ENCODE peak calls at places on chromosome 16, in four cellular contexts. One of them, this sample, is unnamed.

GRCh38 chr16:23976091-23977001 is 140.6 kb downstream of the PRKCB start:
- DNase-seq in Peyer's patch: no peak
- DNase-seq in thoracic aorta: no peak
- DNase-seq in tibial nerve: no peak
- DNase-seq in this sample: no peak

GRCh38 chr16:89139907-89140361 is 31.6 kb upstream of the CDH15 start:
- DNase-seq in Peyer's patch: no peak
- DNase-seq in thoracic aorta: no peak
- DNase-seq in tibial nerve: no peak
- DNase-seq in this sample: peak; percentile 30

GRCh38 chr16:47925811-47926460 is 229.9 kb downstream of the ABCC12 start:
- DNase-seq in Peyer's patch: no peak
- DNase-seq in thoracic aorta: no peak
- DNase-seq in tibial nerve: no peak
- DNase-seq in this sample: no peak

GRCh38 chr16:59593256-59593655 is 859.1 kb upstream of the GOT2 start:
- DNase-seq in Peyer's patch: no peak
- DNase-seq in thoracic aorta: no peak
- DNase-seq in tibial nerve: no peak
- DNase-seq in this sample: no peak

GRCh38 chr16:58024673-58025350 is 742 bp upstream of the MMP15 start:
- DNase-seq in Peyer's patch: peak; percentile 90
- DNase-seq in thoracic aorta: no peak
- DNase-seq in tibial nerve: no peak
- DNase-seq in this sample: peak; percentile 83

GRCh38 chr16:46743232-46743719 is 4.9 kb downstream of the MYLK3 start:
- DNase-seq in Peyer's patch: peak; percentile 51
- DNase-seq in thoracic aorta: no peak
- DNase-seq in tibial nerve: peak; percentile 28
- DNase-seq in this sample: no peak

GRCh38 chr16:69555437-69555836 is 10.3 kb upstream of the NFAT5 start:
- DNase-seq in Peyer's patch: no peak
- DNase-seq in thoracic aorta: no peak
- DNase-seq in tibial nerve: no peak
- DNase-seq in this sample: no peak

GRCh38 chr16:87119168-87119567 is 198.0 kb downstream of the C16orf95 start:
- DNase-seq in Peyer's patch: no peak
- DNase-seq in thoracic aorta: no peak
- DNase-seq in tibial nerve: no peak
- DNase-seq in this sample: no peak

GRCh38 chr16:87931504-87931903 is 4.8 kb downstream of the CA5A start:
- DNase-seq in Peyer's patch: no peak
- DNase-seq in thoracic aorta: no peak
- DNase-seq in tibial nerve: no peak
- DNase-seq in this sample: no peak

GRCh38 chr16:10979717-10980601 is 35.6 kb downstream of the CLEC16A start:
- DNase-seq in Peyer's patch: no peak
- DNase-seq in thoracic aorta: no peak
- DNase-seq in tibial nerve: no peak
- DNase-seq in this sample: peak; percentile 60

GRCh38 chr16:47666434-47666833 is 205.3 kb downstream of the PHKB start:
- DNase-seq in Peyer's patch: no peak
- DNase-seq in thoracic aorta: no peak
- DNase-seq in tibial nerve: no peak
- DNase-seq in this sample: no peak

GRCh38 chr16:22323998-22324786 is 27.0 kb downstream of the POLR3E start:
- DNase-seq in Peyer's patch: peak; percentile 42
- DNase-seq in thoracic aorta: no peak
- DNase-seq in tibial nerve: no peak
- DNase-seq in this sample: no peak

GRCh38 chr16:67943619-67944503 is at the start of gene LCAT:
- DNase-seq in Peyer's patch: no peak
- DNase-seq in thoracic aorta: no peak
- DNase-seq in tibial nerve: peak; percentile 56
- DNase-seq in this sample: no peak

GRCh38 chr16:31714899-31715504 is 158.6 kb upstream of the ZNF267 start:
- DNase-seq in Peyer's patch: no peak
- DNase-seq in thoracic aorta: no peak
- DNase-seq in tibial nerve: no peak
- DNase-seq in this sample: no peak

GRCh38 chr16:4664538-4665418 is 28.6 kb upstream of the NUDT16L1 start:
- DNase-seq in Peyer's patch: peak; percentile 87
- DNase-seq in thoracic aorta: no peak
- DNase-seq in tibial nerve: peak; percentile 54
- DNase-seq in this sample: peak; percentile 78

GRCh38 chr16:88013091-88013609 is 61.9 kb downstream of the BANP start:
- DNase-seq in Peyer's patch: no peak
- DNase-seq in thoracic aorta: no peak
- DNase-seq in tibial nerve: no peak
- DNase-seq in this sample: peak; percentile 71

GRCh38 chr16:27315333-27316037 is 1.7 kb downstream of the IL4R start:
- DNase-seq in Peyer's patch: peak; percentile 75
- DNase-seq in thoracic aorta: peak; percentile 67
- DNase-seq in tibial nerve: peak; percentile 48
- DNase-seq in this sample: peak; percentile 65

GRCh38 chr16:67428146-67428731 is 2.7 kb upstream of the HSD11B2 start:
- DNase-seq in Peyer's patch: peak; percentile 88
- DNase-seq in thoracic aorta: no peak
- DNase-seq in tibial nerve: peak; percentile 57
- DNase-seq in this sample: peak; percentile 84

GRCh38 chr16:23125277-23125676 is 24.0 kb downstream of the USP31 start:
- DNase-seq in Peyer's patch: no peak
- DNase-seq in thoracic aorta: no peak
- DNase-seq in tibial nerve: no peak
- DNase-seq in this sample: no peak

GRCh38 chr16:11585460-11586374 is 1.0 kb downstream of the LITAF start:
- DNase-seq in Peyer's patch: peak; percentile 62
- DNase-seq in thoracic aorta: no peak
- DNase-seq in tibial nerve: no peak
- DNase-seq in this sample: peak; percentile 56

GRCh38 chr16:30948087-30948955 is 547 bp upstream of the ORAI3 start:
- DNase-seq in Peyer's patch: peak; percentile 85
- DNase-seq in thoracic aorta: peak; percentile 84
- DNase-seq in tibial nerve: peak; percentile 98
- DNase-seq in this sample: peak; percentile 82

GRCh38 chr16:68155425-68155824 is 70.3 kb downstream of the NFATC3 start:
- DNase-seq in Peyer's patch: no peak
- DNase-seq in thoracic aorta: no peak
- DNase-seq in tibial nerve: no peak
- DNase-seq in this sample: no peak

GRCh38 chr16:53745126-53745525 is 41.2 kb downstream of the FTO start:
- DNase-seq in Peyer's patch: no peak
- DNase-seq in thoracic aorta: no peak
- DNase-seq in tibial nerve: no peak
- DNase-seq in this sample: no peak

GRCh38 chr16:53744449-53744848 is 40.5 kb downstream of the FTO start:
- DNase-seq in Peyer's patch: no peak
- DNase-seq in thoracic aorta: no peak
- DNase-seq in tibial nerve: no peak
- DNase-seq in this sample: no peak

GRCh38 chr16:53741546-53741945 is 37.6 kb downstream of the FTO start:
- DNase-seq in Peyer's patch: no peak
- DNase-seq in thoracic aorta: no peak
- DNase-seq in tibial nerve: no peak
- DNase-seq in this sample: no peak

GRCh38 chr16:53740933-53741531 is 37.1 kb downstream of the FTO start:
- DNase-seq in Peyer's patch: no peak
- DNase-seq in thoracic aorta: no peak
- DNase-seq in tibial nerve: no peak
- DNase-seq in this sample: no peak

DNA sequence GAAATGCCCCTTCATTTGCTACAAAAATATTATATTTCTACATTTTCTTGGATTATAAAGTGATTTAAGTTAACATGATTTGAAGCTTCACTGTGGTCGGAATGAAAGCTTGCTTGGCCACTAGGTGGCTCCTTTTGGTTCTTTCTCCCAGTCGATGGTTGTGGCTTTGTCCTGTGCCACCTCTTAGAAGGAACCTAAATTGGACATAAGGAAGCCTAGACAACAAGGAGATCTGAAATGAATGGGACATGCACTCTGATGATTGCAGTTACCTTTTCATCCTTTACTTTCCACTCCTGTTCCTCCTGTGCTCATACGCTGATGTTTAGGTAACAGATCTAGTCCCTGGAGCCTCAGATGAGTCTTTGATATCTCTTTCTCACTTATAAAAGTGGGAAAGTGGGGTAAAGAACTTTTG is 39.2 kb downstream of the FTO start:
- DNase-seq in Peyer's patch: peak; percentile 59
- DNase-seq in thoracic aorta: no peak
- DNase-seq in tibial nerve: no peak
- DNase-seq in this sample: no peak
- TF ChIP-seq CTCF in Peyer's patch: peak; percentile 59
- TF ChIP-seq CTCF in thoracic aorta: peak; percentile 41
- TF ChIP-seq CTCF in tibial nerve: no peak
- TF ChIP-seq CTCF in this sample: peak; percentile 50

GRCh38 chr16:996672-997071 is 15.1 kb downstream of the SOX8 start:
- DNase-seq in Peyer's patch: no peak
- DNase-seq in thoracic aorta: no peak
- DNase-seq in tibial nerve: no peak
- DNase-seq in this sample: no peak
- H3K9me3 ChIP-seq in Peyer's patch: no peaks in the 10 kb centered on the region
- H3K9me3 ChIP-seq in thoracic aorta: peaks cover 12% of the 10 kb centered on the region
- H3K9me3 ChIP-seq in tibial nerve: no peaks in the 10 kb centered on the region
- H3K9me3 ChIP-seq in this sample: peaks cover 7% of the 10 kb centered on the region

GRCh38 chr16:16960785-16961184 is 510.0 kb downstream of the XYLT1 start:
- DNase-seq in Peyer's patch: no peak
- DNase-seq in thoracic aorta: no peak
- DNase-seq in tibial nerve: no peak
- DNase-seq in this sample: no peak

GRCh38 chr16:16971042-16971441 is 499.7 kb downstream of the XYLT1 start:
- DNase-seq in Peyer's patch: no peak
- DNase-seq in thoracic aorta: no peak
- DNase-seq in tibial nerve: no peak
- DNase-seq in this sample: no peak

GRCh38 chr16:16966439-16966838 is 504.3 kb downstream of the XYLT1 start:
- DNase-seq in Peyer's patch: no peak
- DNase-seq in thoracic aorta: no peak
- DNase-seq in tibial nerve: no peak
- DNase-seq in this sample: no peak
- H3K36me3 ChIP-seq in Peyer's patch: no peaks in the 10 kb centered on the region
- H3K36me3 ChIP-seq in thoracic aorta: no peaks in the 10 kb centered on the region
- H3K36me3 ChIP-seq in tibial nerve: no peaks in the 10 kb centered on the region
- H3K36me3 ChIP-seq in this sample: no peaks in the 10 kb centered on the region

GRCh38 chr16:56204836-56205235 is 13.5 kb downstream of the GNAO1 start:
- DNase-seq in Peyer's patch: no peak
- DNase-seq in thoracic aorta: no peak
- DNase-seq in tibial nerve: no peak
- DNase-seq in this sample: no peak

GRCh38 chr16:56203052-56203451 is 11.8 kb downstream of the GNAO1 start:
- DNase-seq in Peyer's patch: peak; percentile 66
- DNase-seq in thoracic aorta: no peak
- DNase-seq in tibial nerve: no peak
- DNase-seq in this sample: no peak

GRCh38 chr16:56199164-56199563 is 7.9 kb downstream of the GNAO1 start:
- DNase-seq in Peyer's patch: no peak
- DNase-seq in thoracic aorta: no peak
- DNase-seq in tibial nerve: no peak
- DNase-seq in this sample: no peak

GRCh38 chr16:56201030-56201429 is 9.7 kb downstream of the GNAO1 start:
- DNase-seq in Peyer's patch: no peak
- DNase-seq in thoracic aorta: no peak
- DNase-seq in tibial nerve: no peak
- DNase-seq in this sample: no peak

DNA sequence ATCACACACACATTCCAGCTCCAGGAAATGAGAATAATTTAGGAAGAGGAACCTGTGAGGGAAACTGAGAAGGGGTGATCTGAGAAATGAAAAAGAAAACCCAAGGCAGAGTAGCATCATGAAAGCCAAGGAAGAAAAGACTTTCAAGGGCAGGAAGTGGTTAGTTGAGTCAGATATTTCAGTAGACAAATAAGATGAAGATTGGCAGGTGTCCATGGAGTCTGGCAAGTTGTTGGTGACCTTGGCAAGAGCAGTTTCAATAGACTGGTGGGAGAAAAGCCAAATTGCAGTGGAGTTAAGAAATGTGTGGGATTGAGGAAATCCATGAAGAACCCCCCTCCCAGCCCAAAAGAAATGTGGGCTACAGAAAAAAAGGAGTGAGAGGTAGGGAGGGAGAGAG is 10.7 kb downstream of the GNAO1 start:
- DNase-seq in Peyer's patch: no peak
- DNase-seq in thoracic aorta: no peak
- DNase-seq in tibial nerve: no peak
- DNase-seq in this sample: no peak
- TF ChIP-seq CTCF in Peyer's patch: no peak
- TF ChIP-seq CTCF in thoracic aorta: no peak
- TF ChIP-seq CTCF in tibial nerve: no peak
- TF ChIP-seq CTCF in this sample: no peak

GRCh38 chr16:73743665-73744496 is 552.7 kb upstream of the PSMD7 start:
- DNase-seq in Peyer's patch: no peak
- DNase-seq in thoracic aorta: no peak
- DNase-seq in tibial nerve: no peak
- DNase-seq in this sample: no peak

GRCh38 chr16:73737637-73738036 is 559.0 kb upstream of the PSMD7 start:
- DNase-seq in Peyer's patch: no peak
- DNase-seq in thoracic aorta: no peak
- DNase-seq in tibial nerve: no peak
- DNase-seq in this sample: no peak

GRCh38 chr16:73735018-73735417 is 561.6 kb upstream of the PSMD7 start:
- DNase-seq in Peyer's patch: no peak
- DNase-seq in thoracic aorta: no peak
- DNase-seq in tibial nerve: no peak
- DNase-seq in this sample: no peak

GRCh38 chr16:73735954-73736353 is 560.7 kb upstream of the PSMD7 start:
- DNase-seq in Peyer's patch: no peak
- DNase-seq in thoracic aorta: no peak
- DNase-seq in tibial nerve: no peak
- DNase-seq in this sample: no peak

GRCh38 chr16:73739049-73739769 is 557.4 kb upstream of the PSMD7 start:
- DNase-seq in Peyer's patch: no peak
- DNase-seq in thoracic aorta: no peak
- DNase-seq in tibial nerve: no peak
- DNase-seq in this sample: no peak
- H3K9me3 ChIP-seq in Peyer's patch: no peaks in the 10 kb centered on the region
- H3K9me3 ChIP-seq in thoracic aorta: no peaks in the 10 kb centered on the region
- H3K9me3 ChIP-seq in tibial nerve: no peaks in the 10 kb centered on the region
- H3K9me3 ChIP-seq in this sample: no peaks in the 10 kb centered on the region

GRCh38 chr16:2079311-2079800 is 31.6 kb downstream of the TSC2 start:
- DNase-seq in Peyer's patch: no peak
- DNase-seq in thoracic aorta: no peak
- DNase-seq in tibial nerve: no peak
- DNase-seq in this sample: no peak
- H3K36me3 ChIP-seq in Peyer's patch: peaks cover 86% of the 10 kb centered on the region
- H3K36me3 ChIP-seq in thoracic aorta: peaks cover 25% of the 10 kb centered on the region
- H3K36me3 ChIP-seq in tibial nerve: peaks cover 14% of the 10 kb centered on the region
- H3K36me3 ChIP-seq in this sample: peaks cover 98% of the 10 kb centered on the region

GRCh38 chr16:70644763-70645597 is 1.4 kb upstream of the IL34 start:
- DNase-seq in Peyer's patch: no peak
- DNase-seq in thoracic aorta: no peak
- DNase-seq in tibial nerve: no peak
- DNase-seq in this sample: no peak
- TF ChIP-seq CTCF in Peyer's patch: no peak
- TF ChIP-seq CTCF in thoracic aorta: no peak
- TF ChIP-seq CTCF in tibial nerve: no peak
- TF ChIP-seq CTCF in this sample: no peak

This sample was measured in lower lobe of right lung.